ENCODE peak calls at places on chromosomes 13 and 19, in eight cellular contexts. W is PC-3; L is lung; R is GM12878; Q is neural progenitor cell; M is upper lobe of right lung; H is CD4-positive, alpha-beta T cell; Y is A549. K is an unnamed sample. For H3K9me3, the result is how much of the 10 kb centered on the place peaks cover.

GRCh38 chr19:5340637-5341447 is at the start of gene PTPRS:
- DNase-seq in Y (peak), W (peak), R (no peak), H (peak), Q (peak), L (peak), M (peak), K (peak)

GRCh38 chr13:95087746-95088305 is 213.4 kb downstream of the ABCC4 start:
- DNase-seq in W (peak), Y (peak), Q (no peak), L (no peak), M (no peak), H (no peak), R (no peak), K (no peak)

GRCh38 chr19:53422551-53422950 is 9.2 kb upstream of the ZNF761 start:
- DNase-seq in W (no peak), Y (no peak), R (no peak), Q (no peak), H (no peak), M (no peak), L (no peak), K (no peak)

GRCh38 chr19:7444042-7444441 is 44.8 kb downstream of the PEX11G start:
- DNase-seq in Q (no peak), Y (no peak), W (no peak), L (no peak), R (no peak), M (no peak), H (no peak), K (no peak)

GRCh38 chr13:33931397-33931987 is 113.5 kb downstream of the RFC3 start:
- DNase-seq in H (no peak), R (peak), Y (peak), M (no peak), Q (peak), L (no peak), W (peak), K (no peak)

GRCh38 chr19:3761382-3762129 is at the start of gene APBA3:
- DNase-seq in M (peak), Q (peak), R (peak), Y (peak), L (peak), W (peak), H (peak), K (peak)

GRCh38 chr19:2805991-2806649 is 13.5 kb upstream of the ZNF554 start:
- DNase-seq in L (no peak), R (no peak), W (no peak), H (no peak), Q (no peak), Y (no peak), M (no peak), K (no peak)

GRCh38 chr13:101150998-101151397 is 265.3 kb downstream of the NALCN start:
- DNase-seq in L (no peak), Q (peak), M (no peak), R (no peak), W (no peak), Y (no peak), H (no peak), K (no peak)

GRCh38 chr13:96636310-96636709 is 358.0 kb downstream of the OXGR1 start:
- DNase-seq in Q (no peak), L (no peak), R (no peak), M (no peak), Y (no peak), W (peak), H (no peak), K (no peak)

GRCh38 chr13:49185264-49185663 is 34.9 kb upstream of the MLNR start:
- DNase-seq in H (no peak), M (no peak), R (peak), Y (peak), W (peak), Q (no peak), L (no peak), K (no peak)

GRCh38 chr13:67136157-67136556 is 94.0 kb downstream of the PCDH9 start:
- DNase-seq in W (no peak), H (no peak), L (no peak), Q (no peak), M (no peak), Y (peak), R (no peak), K (no peak)

GRCh38 chr13:28526876-28527275 is 31.9 kb upstream of the FLT1 start:
- DNase-seq in Q (no peak), M (no peak), Y (no peak), W (no peak), H (no peak), L (no peak), R (no peak), K (no peak)

GRCh38 chr19:19209372-19209771 is 2.4 kb upstream of the NCAN start:
- DNase-seq in H (no peak), Y (no peak), W (no peak), L (no peak), R (no peak), Q (no peak), M (no peak), K (no peak)

GRCh38 chr19:5953680-5954213 is 24.2 kb downstream of the RANBP3 start:
- DNase-seq in M (no peak), H (peak), L (no peak), Q (no peak), R (no peak), W (no peak), Y (no peak), K (no peak)

GRCh38 chr19:32404213-32404938 is 1.2 kb upstream of the DPY19L3 start:
- DNase-seq in M (no peak), L (no peak), Y (no peak), W (no peak), Q (peak), H (no peak), R (no peak), K (no peak)

GRCh38 chr19:14563989-14564650 is 7.7 kb downstream of the NDUFB7 start:
- DNase-seq in M (no peak), Q (peak), R (no peak), Y (peak), W (peak), L (no peak), H (no peak), K (peak)

GRCh38 chr19:5335101-5335500 is 5.5 kb downstream of the PTPRS start:
- DNase-seq in Y (no peak), Q (no peak), W (no peak), R (no peak), M (no peak), H (no peak), L (no peak), K (no peak)

GRCh38 chr13:20546559-20546958 is 20.4 kb upstream of the IFT88 start:
- DNase-seq in Y (no peak), H (no peak), Q (no peak), W (no peak), M (no peak), L (no peak), R (no peak), K (no peak)

GRCh38 chr13:114032121-114032799 is 58.4 kb upstream of the C13orf46 start:
- DNase-seq in W (no peak), M (no peak), L (no peak), Q (no peak), R (no peak), Y (no peak), H (no peak), K (no peak)

GRCh38 chr13:95714142-95714832 is 37.3 kb downstream of the DNAJC3 start:
- DNase-seq in W (peak), H (no peak), L (no peak), Q (no peak), Y (peak), M (no peak), R (no peak), K (no peak)

GRCh38 chr19:4402171-4403004 is at the start of gene CHAF1A:
- DNase-seq in Y (peak), R (peak), W (peak), M (peak), L (peak), Q (peak), H (peak), K (peak)

GRCh38 chr19:4015705-4016402 is 8.3 kb downstream of the PIAS4 start:
- DNase-seq in R (no peak), Q (no peak), M (peak), Y (no peak), W (no peak), H (no peak), L (no peak), K (no peak)

GRCh38 chr19:40519352-40520322 is 52.8 kb downstream of the SPTBN4 start:
- DNase-seq in L (no peak), Y (peak), M (peak), W (no peak), H (no peak), Q (peak), R (no peak), K (no peak)

GRCh38 chr13:39811051-39811450 is 155.6 kb downstream of the COG6 start:
- DNase-seq in H (no peak), L (no peak), R (no peak), M (peak), Y (no peak), W (no peak), Q (no peak), K (no peak)

GRCh38 chr13:99969368-99969933 is 2.1 kb downstream of the ZIC5 start:
- DNase-seq in Y (no peak), H (no peak), R (no peak), M (no peak), L (no peak), Q (peak), W (no peak), K (no peak)

GRCh38 chr13:106690779-106691178 is 122.8 kb upstream of the ARGLU1 start:
- DNase-seq in Y (no peak), R (no peak), Q (no peak), M (no peak), L (no peak), H (no peak), W (no peak), K (no peak)

GRCh38 chr19:58181902-58182576 is 822 bp upstream of the ZNF274 start:
- DNase-seq in W (peak), L (peak), H (peak), Y (peak), Q (peak), R (no peak), M (no peak), K (peak)

GRCh38 chr13:112453207-112453829 is 77.2 kb downstream of the SPACA7 start:
- DNase-seq in H (no peak), W (no peak), L (no peak), Q (no peak), R (no peak), M (no peak), Y (no peak), K (no peak)

GRCh38 chr13:21668665-21669599 is 1.9 kb upstream of the FGF9 start:
- DNase-seq in H (no peak), Q (peak), L (no peak), R (no peak), M (peak), W (no peak), Y (no peak), K (no peak)

GRCh38 chr19:56864443-56865125 is 24.1 kb upstream of the PEG3 start:
- DNase-seq in W (no peak), M (no peak), Y (no peak), H (no peak), L (no peak), R (no peak), Q (no peak), K (no peak)
- H3K9me3 ChIP-seq in W (under half), M (under half), Y (half or more), H (under half), L (under half), R (under half), Q (under half), K (under half)

GRCh38 chr13:79386125-79386822 is 19.8 kb downstream of the RBM26 start:
- DNase-seq in Y (no peak), L (no peak), H (no peak), Q (no peak), W (no peak), R (no peak), M (no peak), K (no peak)
- H3K9me3 ChIP-seq in Y (under half), L (under half), H (under half), Q (under half), W (under half), R (under half), M (under half), K (under half)

DNA sequence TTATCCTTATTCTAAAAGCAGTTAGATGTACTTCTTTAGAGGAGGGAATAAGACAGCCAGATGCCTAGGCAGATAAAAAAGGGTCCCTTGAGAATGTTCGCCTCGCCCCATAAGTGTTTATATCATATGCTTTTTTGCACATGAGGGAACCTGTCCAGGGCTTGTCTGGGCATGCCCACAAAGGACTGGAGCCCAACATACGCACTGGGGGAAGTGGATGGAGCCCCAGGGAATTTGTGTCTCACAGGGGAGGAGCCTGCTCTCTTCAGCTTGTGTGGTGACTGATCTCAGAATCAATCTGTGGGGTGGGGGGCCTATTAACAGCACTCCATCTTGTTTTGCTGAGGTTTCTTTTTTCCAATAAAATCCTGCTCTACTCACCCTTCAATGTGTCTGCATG is 22.6 kb downstream of the MED4 start:
- DNase-seq in L (no peak), R (no peak), M (no peak), Y (no peak), H (no peak), W (no peak), Q (no peak), K (no peak)
- H3K9me3 ChIP-seq in L (under half), R (under half), M (under half), Y (under half), H (under half), W (under half), Q (under half), K (under half)

DNA sequence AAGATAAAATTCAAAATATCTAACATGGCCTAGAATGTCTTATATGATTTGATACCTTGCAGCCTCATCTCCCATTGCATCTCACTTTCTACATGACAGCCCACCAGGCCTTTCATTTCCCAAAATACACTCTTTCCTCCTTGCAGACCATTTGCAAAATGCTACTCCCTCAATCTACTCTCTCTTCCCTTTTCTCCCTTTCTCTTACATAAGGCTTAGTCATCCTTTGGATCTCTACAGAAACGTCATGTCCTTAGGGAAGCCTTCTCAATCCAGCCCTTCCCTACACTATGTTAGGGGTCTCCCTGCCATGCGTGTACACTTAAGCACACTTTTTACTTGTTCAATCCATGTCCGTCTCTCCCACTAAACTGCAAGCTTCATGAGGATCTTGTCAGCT is 11.8 kb upstream of the WBP4 start:
- DNase-seq in L (no peak), W (no peak), M (no peak), Q (no peak), R (no peak), Y (no peak), H (no peak), K (no peak)
- H3K9me3 ChIP-seq in L (under half), W (under half), M (under half), Q (under half), R (under half), Y (under half), H (under half), K (under half)

DNA sequence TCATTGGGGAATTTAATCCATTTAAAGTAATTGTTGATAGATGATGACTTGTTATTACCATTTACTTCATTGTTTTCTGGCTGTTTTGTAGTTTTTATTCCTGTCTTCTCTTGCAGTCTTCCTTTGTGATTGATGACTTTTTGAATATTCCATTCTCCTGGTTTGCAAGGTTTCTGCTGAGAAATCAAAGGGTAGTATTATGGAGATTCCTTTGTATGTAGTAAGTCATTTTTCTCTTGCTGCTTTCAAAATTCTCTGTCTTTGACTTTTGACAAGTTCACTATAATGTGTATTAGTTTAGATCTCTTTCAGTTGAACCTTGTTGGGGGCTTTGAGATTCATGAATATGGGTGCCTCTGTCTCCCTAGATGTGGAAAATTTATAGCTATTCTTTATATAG is 6.0 kb downstream of the ZNF559 start:
- DNase-seq in H (no peak), M (no peak), W (no peak), Q (no peak), Y (no peak), R (no peak), L (no peak), K (no peak)
- H3K9me3 ChIP-seq in H (half or more), M (half or more), W (half or more), Q (half or more), Y (half or more), R (under half), L (under half), K (under half)

DNA sequence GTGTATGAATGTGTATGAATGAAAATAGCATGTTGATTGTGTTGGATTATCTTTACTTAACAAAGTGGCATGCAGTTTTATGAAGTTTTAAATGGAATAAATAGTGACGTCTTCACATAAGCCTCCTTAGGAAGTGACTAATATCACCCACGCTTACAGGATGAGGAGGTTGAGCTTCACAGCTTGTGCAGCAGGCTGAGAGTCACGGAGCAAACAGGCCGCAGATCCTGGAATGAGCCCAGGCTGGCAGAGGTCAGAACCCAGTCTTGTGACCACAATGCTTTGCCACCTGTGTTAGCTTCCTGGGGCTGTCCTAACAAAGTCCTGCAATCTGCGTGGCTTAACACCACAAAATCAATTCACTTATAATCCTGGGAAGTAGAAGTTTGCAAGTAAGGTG is 20.8 kb downstream of the LAIR2 start:
- DNase-seq in R (peak), L (no peak), H (no peak), Y (no peak), W (peak), M (no peak), Q (no peak), K (no peak)
- H3K9me3 ChIP-seq in R (under half), L (under half), H (under half), Y (under half), W (under half), M (under half), Q (under half), K (under half)

K was measured in T-helper 17 cell.